ENCODE peak calls at places on chromosomes 16 and 17, in five cellular contexts. P is mesendoderm, M is H1, B is mesenchymal stem cell, E is H9. H is an unnamed sample. For H3K4me1, the result is how much of the 10 kb centered on the place peaks cover.

GRCh38 chr17:45267436-45268055 is 5.7 kb upstream of the SPATA32 start:
- DNase-seq in B (no peak), M (no peak), P (no peak), E (peak), H (no peak)

GRCh38 chr17:76268015-76268749 is 3.0 kb downstream of the UBALD2 start:
- DNase-seq in P (peak), M (no peak), B (peak), E (no peak), H (peak)

GRCh38 chr17:10013360-10014112 is 108.5 kb upstream of the RCVRN start:
- DNase-seq in E (no peak), M (no peak), B (peak), P (no peak), H (peak)

GRCh38 chr16:1002399-1003161 is 21.0 kb downstream of the SOX8 start:
- DNase-seq in B (peak), M (no peak), E (peak), P (peak), H (peak)

GRCh38 chr17:61392679-61393078 is 7.0 kb upstream of the TBX2 start:
- DNase-seq in P (no peak), M (no peak), E (no peak), B (no peak), H (no peak)

GRCh38 chr17:76969598-76970172 is 101.5 kb downstream of the MGAT5B start:
- DNase-seq in B (no peak), E (peak), P (no peak), M (no peak), H (no peak)

GRCh38 chr16:14961405-14962186 is 13.2 kb upstream of the PDXDC1 start:
- DNase-seq in P (no peak), M (no peak), B (no peak), E (no peak), H (no peak)

GRCh38 chr17:28142355-28142754 is 99.9 kb downstream of the NLK start:
- DNase-seq in M (no peak), B (no peak), E (no peak), P (no peak), H (no peak)

GRCh38 chr16:81553080-81553813 is 108.6 kb downstream of the CMIP start:
- DNase-seq in B (no peak), P (no peak), E (no peak), M (no peak), H (peak)

GRCh38 chr17:48724241-48725004 is 1.4 kb downstream of the PRAC2 start:
- DNase-seq in P (peak), M (no peak), B (peak), E (peak), H (peak)

GRCh38 chr17:27800522-27800921 is at the start of gene NOS2:
- DNase-seq in P (no peak), M (no peak), B (no peak), E (no peak), H (no peak)

GRCh38 chr17:63356275-63356905 is 89.7 kb downstream of the CYB561 start:
- DNase-seq in P (no peak), E (no peak), M (no peak), B (peak), H (peak)

GRCh38 chr17:49074851-49075540 is 57.6 kb upstream of the B4GALNT2 start:
- DNase-seq in M (no peak), B (no peak), P (no peak), E (no peak), H (no peak)

GRCh38 chr16:62036101-62036806 is at the start of gene CDH8:
- DNase-seq in P (peak), B (no peak), E (peak), M (no peak), H (no peak)

GRCh38 chr16:28063047-28063521 is 430 bp downstream of the GSG1L start:
- DNase-seq in P (peak), M (no peak), E (no peak), B (peak), H (peak)

DNA sequence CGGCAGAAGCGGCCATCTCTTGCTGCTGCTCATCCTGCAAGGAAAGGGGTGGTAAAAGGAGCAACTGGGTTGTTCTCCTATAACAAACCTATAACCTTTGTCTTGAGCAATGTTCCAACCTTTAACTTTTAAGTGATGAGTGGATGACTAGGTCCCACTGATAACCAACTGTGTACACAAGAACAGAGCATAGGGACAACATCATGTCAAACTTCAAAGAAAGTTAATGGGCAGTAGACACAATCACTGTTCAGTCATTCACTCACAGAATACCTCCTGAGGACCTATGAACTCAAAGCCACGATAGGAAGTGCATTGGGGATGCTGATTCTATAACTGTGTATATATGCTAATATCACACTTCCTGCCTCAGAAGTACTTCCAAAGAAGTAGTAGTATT is 21.6 kb downstream of the CFAP97D1 start:
- DNase-seq in P (no peak), B (no peak), M (no peak), E (no peak), H (no peak)
- H3K4me1 ChIP-seq in P (under half), B (under half), M (under half), E (under half), H (under half)

GRCh38 chr16:69393898-69394849 is 8.4 kb upstream of the TERF2 start:
- DNase-seq in B (no peak), P (no peak), M (no peak), E (no peak), H (peak)

GRCh38 chr16:69395859-69396186 is 10.0 kb upstream of the TERF2 start:
- DNase-seq in P (no peak), E (no peak), B (no peak), M (no peak), H (no peak)

GRCh38 chr16:69399361-69399760 is 13.6 kb upstream of the TERF2 start:
- DNase-seq in P (no peak), B (peak), M (no peak), E (no peak), H (peak)

GRCh38 chr16:69397821-69398521 is 12.2 kb upstream of the TERF2 start:
- DNase-seq in M (no peak), B (peak), P (peak), E (peak), H (peak)

GRCh38 chr16:69396187-69397061 is 10.6 kb upstream of the TERF2 start:
- DNase-seq in B (peak), E (peak), M (no peak), P (peak), H (peak)
- H3K9ac ChIP-seq in B (peak), E (no peak), M (no peak), P (no peak), H (peak)

GRCh38 chr17:44074911-44075285 is 4.4 kb downstream of the G6PC3 start:
- DNase-seq in B (no peak), E (peak), P (no peak), M (no peak), H (no peak)
- H3K18ac ChIP-seq in B (no peak), E (no peak), P (no peak), M (no peak), H (no peak)

DNA sequence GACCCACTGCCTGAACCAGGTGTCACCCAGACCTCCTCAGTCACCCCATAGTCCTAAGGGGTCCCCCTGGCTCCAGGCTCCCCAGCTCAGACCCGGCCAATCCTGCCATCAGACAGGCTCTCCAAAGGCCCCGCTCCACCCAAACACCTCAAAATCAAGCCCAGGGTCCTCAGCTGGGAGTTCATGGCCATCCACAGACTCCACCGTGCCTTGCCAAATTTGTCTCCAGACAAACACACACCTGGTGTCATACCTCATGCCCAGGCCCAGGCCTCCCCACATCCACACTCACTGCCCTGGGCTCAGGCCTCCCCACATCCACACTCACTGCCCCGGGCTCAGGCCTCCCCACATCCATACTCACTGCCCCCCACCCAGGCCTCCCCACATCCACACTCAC is 12.5 kb downstream of the RPH3AL start:
- DNase-seq in P (no peak), M (no peak), E (peak), B (no peak), H (no peak)
- H3K4me1 ChIP-seq in P (under half), M (under half), E (under half), B (under half), H (under half)

GRCh38 chr17:68400404-68400735 is 56.9 kb downstream of the WIPI1 start:
- DNase-seq in P (no peak), E (peak), B (no peak), M (no peak), H (no peak)

GRCh38 chr17:68398731-68399637 is 58.3 kb downstream of the WIPI1 start:
- DNase-seq in M (no peak), E (peak), P (peak), B (peak), H (peak)

GRCh38 chr17:68401288-68401687 is 56.0 kb downstream of the WIPI1 start:
- DNase-seq in E (peak), P (no peak), M (no peak), B (no peak), H (no peak)

GRCh38 chr17:68396795-68397536 is 60.3 kb downstream of the WIPI1 start:
- DNase-seq in M (no peak), E (peak), P (no peak), B (peak), H (no peak)

DNA sequence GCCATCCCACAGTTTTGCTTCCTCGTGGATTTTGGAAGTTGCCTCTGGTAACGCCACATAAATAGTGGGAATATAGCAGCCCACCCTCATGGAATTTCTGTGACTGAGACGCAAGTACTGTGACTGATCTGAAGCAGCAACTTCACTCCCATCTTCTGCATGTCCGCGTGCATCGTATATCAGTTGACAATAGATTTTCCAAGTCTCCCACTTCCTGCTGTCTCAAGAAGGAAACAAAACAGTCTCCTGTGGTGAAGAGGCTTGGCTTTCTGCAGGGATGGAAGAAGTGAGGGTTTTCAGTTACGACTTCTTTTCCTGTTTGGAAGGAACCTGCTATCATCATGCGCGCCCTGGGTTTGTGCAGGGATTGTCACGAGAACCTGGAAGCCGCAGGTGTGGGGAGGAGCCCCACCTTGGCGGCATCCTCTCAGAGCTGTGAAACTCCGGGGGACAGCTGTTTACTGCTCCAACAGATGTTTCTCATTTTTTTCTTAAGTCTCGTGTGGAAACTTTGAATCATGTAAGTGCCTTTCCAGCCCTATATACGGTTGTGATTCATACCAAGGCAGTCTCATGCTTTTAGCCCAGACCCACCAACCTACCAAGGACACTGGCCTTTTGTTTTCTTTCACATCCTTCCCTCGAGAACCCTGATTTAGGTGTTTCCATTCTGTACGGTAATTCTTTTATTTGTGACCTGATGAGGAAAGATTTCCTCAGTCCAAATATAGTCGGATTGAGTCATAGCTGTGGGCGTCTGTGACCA is 57.5 kb downstream of the WIPI1 start:
- DNase-seq in B (peak), M (no peak), P (no peak), E (peak), H (peak)
- H3K9ac ChIP-seq in B (peak), M (no peak), P (no peak), E (no peak), H (no peak)

GRCh38 chr17:43816336-43817320 is 16.3 kb downstream of the MPP3 start:
- DNase-seq in E (no peak), P (no peak), M (no peak), B (no peak), H (no peak)
- H3K18ac ChIP-seq in E (no peak), P (no peak), M (no peak), B (peak), H (no peak)

GRCh38 chr17:14351493-14351892 is 50.6 kb downstream of the HS3ST3B1 start:
- DNase-seq in M (no peak), B (peak), P (no peak), E (no peak), H (peak)

GRCh38 chr17:14355556-14355955 is 54.7 kb downstream of the HS3ST3B1 start:
- DNase-seq in M (no peak), B (peak), E (no peak), P (peak), H (no peak)

GRCh38 chr17:14356043-14356637 is 55.3 kb downstream of the HS3ST3B1 start:
- DNase-seq in M (no peak), B (peak), P (peak), E (peak), H (no peak)

GRCh38 chr17:14354807-14355206 is 53.9 kb downstream of the HS3ST3B1 start:
- DNase-seq in E (no peak), M (no peak), P (no peak), B (no peak), H (no peak)

GRCh38 chr17:14352139-14352538 is 51.3 kb downstream of the HS3ST3B1 start:
- DNase-seq in E (no peak), B (peak), P (no peak), M (no peak), H (no peak)
- H3K4me1 ChIP-seq in E (under half), B (under half), P (under half), M (under half), H (under half)

GRCh38 chr16:83100679-83101078 is 473.9 kb downstream of the CDH13 start:
- DNase-seq in E (no peak), B (no peak), M (no peak), P (no peak), H (no peak)

GRCh38 chr16:83098536-83098935 is 471.8 kb downstream of the CDH13 start:
- DNase-seq in M (no peak), B (peak), E (no peak), P (no peak), H (no peak)

DNA sequence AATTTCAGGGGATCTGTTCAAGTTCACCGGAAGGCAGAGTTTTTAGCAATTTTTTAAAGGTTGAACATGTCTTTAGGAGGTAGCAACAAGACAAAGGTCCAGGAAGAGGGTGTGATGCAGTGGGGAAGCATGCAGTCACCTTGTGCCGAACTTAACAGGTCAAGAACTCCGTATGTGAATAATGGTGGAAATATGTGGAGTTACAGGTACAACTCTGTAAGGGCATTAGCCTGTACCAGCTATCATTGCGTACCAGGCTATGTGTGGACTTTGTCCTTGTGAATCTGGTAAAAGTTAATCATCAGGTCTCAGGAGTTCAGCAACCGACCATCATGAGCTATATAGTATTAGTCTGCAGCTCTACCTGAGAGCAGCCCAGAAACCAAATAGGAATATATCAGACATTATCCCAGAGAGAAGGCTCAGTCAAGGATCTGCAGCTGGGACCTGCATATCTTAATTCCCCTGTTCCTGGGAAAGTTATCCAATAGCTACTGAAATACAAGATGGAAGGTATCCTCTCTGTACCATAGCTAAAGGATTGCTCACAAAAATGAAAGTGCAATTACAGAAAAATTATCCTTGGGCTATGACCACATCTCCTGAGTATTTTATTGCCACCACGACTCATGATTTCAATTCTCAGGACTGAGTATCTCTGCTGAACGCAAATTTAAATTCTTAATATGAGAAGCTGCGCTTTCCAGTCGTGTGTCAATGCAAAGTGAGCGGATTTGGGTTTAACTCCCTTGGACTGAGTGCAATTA is 469.3 kb downstream of the CDH13 start:
- DNase-seq in M (no peak), B (no peak), P (no peak), E (no peak), H (peak)
- H3K9ac ChIP-seq in M (no peak), B (no peak), P (no peak), E (no peak), H (no peak)

H was measured in IMR-90.